ENCODE peak calls at places on chromosomes 6 and 20, in five cellular contexts. D, U, Y, V and H are unnamed samples.
A peak's percentile ranks its signal among the peaks of the same experiment; 100 is the strongest.

GRCh38 chr20:63471719-63472158 is 716 bp downstream of the KCNQ2 start:
- DNase-seq in U (no peak), D (no peak), V (no peak), Y (no peak), H (peak; percentile 26)

GRCh38 chr6:136753624-136754023 is 38.7 kb downstream of the MAP3K5 start:
- DNase-seq in U (no peak), D (no peak), Y (no peak), V (no peak), H (no peak)

GRCh38 chr6:69863766-69864165 is 2.6 kb upstream of the COL19A1 start:
- DNase-seq in U (no peak), Y (no peak), D (no peak), V (no peak), H (no peak)

GRCh38 chr6:56684342-56685101 is 41.8 kb upstream of the DST start:
- DNase-seq in Y (no peak), D (no peak), V (no peak), U (no peak), H (no peak)

GRCh38 chr6:158737710-158738615 is 81.2 kb downstream of the EZR start:
- DNase-seq in Y (no peak), V (no peak), D (peak; percentile 65), U (no peak), H (no peak)

GRCh38 chr6:170173416-170173990 is 117.4 kb downstream of the DLL1 start:
- DNase-seq in D (no peak), V (no peak), U (no peak), Y (no peak), H (no peak)

GRCh38 chr6:95923518-95923917 is 92.3 kb upstream of the FUT9 start:
- DNase-seq in D (no peak), V (no peak), U (no peak), Y (peak; percentile 39), H (peak; percentile 44)

GRCh38 chr6:90368601-90369000 is 72.0 kb upstream of the BACH2 start:
- DNase-seq in U (no peak), V (no peak), D (peak; percentile 79), Y (no peak), H (no peak)

GRCh38 chr20:61813791-61814190 is 251.9 kb downstream of the TAF4 start:
- DNase-seq in V (no peak), U (no peak), D (no peak), Y (no peak), H (no peak)

GRCh38 chr6:127366281-127367022 is 23.0 kb upstream of the ECHDC1 start:
- DNase-seq in Y (peak; percentile 53), U (peak; percentile 92), D (peak; percentile 98), V (no peak), H (peak; percentile 87)

GRCh38 chr6:118918326-118918725 is 16.6 kb downstream of the MCM9 start:
- DNase-seq in Y (no peak), V (no peak), U (no peak), D (peak; percentile 34), H (no peak)

GRCh38 chr20:62361799-62362589 is 5.1 kb downstream of the LAMA5 start:
- DNase-seq in V (no peak), U (no peak), Y (peak; percentile 96), D (no peak), H (peak; percentile 96)

GRCh38 chr6:22596011-22596410 is 26.6 kb downstream of the HDGFL1 start:
- DNase-seq in U (no peak), V (no peak), D (peak; percentile 61), Y (no peak), H (no peak)
- H3K4me2 ChIP-seq in U (no peak overlapping the region), V (no peak overlapping the region), D (no peak overlapping the region), Y (no peak overlapping the region), H (no peak overlapping the region)

GRCh38 chr6:160363016-160363996 is 15.1 kb downstream of the SLC22A3 start:
- DNase-seq in D (no peak), V (no peak), U (no peak), Y (no peak), H (no peak)
- H4K8ac ChIP-seq in D (no peak overlapping the region), V (peak overlapping the region; percentile 23), U (no peak overlapping the region), Y (no peak overlapping the region), H (no peak overlapping the region)

GRCh38 chr6:34465551-34466241 is at the start of gene PACSIN1:
- DNase-seq in V (peak; percentile 35), Y (peak; percentile 82), D (no peak), U (no peak), H (peak; percentile 70)
- H3K4me2 ChIP-seq in V (peak within 1 kb of the TSS; percentile 94), Y (peak within 1 kb of the TSS; percentile 85), D (peak within 1 kb of the TSS; percentile 85), U (peak within 1 kb of the TSS; percentile 95), H (peak within 1 kb of the TSS; percentile 45)

DNA sequence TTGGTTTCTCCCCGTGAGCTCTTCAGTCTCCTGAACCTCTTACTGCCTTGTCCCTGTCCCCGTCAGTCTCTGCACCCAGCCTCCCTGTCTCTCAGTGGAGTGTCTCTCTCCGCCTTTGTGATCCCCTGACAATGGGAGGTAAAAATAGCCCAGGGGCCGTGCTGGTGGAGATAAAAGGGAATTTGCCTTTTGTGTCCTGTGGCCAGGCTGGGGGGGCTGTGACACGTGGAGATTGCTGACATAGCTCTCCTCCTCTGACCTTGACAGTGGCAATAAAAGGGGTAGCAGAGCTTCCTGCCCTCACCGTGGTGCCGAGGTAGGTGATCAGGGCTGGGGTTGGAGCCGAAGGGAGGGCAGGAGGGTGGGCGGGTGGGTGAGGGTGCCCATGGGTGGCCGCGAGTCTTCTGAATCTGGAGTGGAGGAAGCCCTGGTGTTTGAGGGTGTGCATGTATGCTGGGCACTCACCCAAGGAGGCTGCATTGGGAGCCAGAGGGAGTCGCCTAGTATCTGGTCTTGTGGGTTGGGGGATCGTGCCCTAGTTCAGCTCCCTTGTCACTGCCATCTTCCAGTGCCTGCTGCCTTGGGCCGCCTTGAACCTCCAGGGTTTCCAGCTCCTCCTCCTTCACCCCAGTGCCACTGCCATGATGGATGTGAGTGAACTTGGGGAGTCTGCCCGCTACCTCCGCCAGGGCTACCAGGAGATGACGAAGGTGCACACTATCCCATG is 21.9 kb downstream of the MYH7B start:
- DNase-seq in V (no peak), D (no peak), Y (no peak), U (no peak), H (peak; percentile 74)
- H4K8ac ChIP-seq in V (no peak overlapping the region), D (no peak overlapping the region), Y (no peak overlapping the region), U (no peak overlapping the region), H (no peak overlapping the region)

GRCh38 chr6:35600659-35601125 is 88.0 kb upstream of the TULP1 start:
- DNase-seq in D (no peak), Y (no peak), U (peak; percentile 37), V (no peak), H (no peak)
- H3K4me2 ChIP-seq in D (no peak overlapping the region), Y (no peak overlapping the region), U (no peak overlapping the region), V (no peak overlapping the region), H (no peak overlapping the region)

GRCh38 chr20:48308232-48308781 is 519.5 kb downstream of the PREX1 start:
- DNase-seq in V (no peak), D (no peak), U (no peak), Y (no peak), H (no peak)

GRCh38 chr20:48313346-48313745 is 514.5 kb downstream of the PREX1 start:
- DNase-seq in D (no peak), Y (no peak), V (no peak), U (peak; percentile 17), H (no peak)

GRCh38 chr20:48309293-48309692 is 518.5 kb downstream of the PREX1 start:
- DNase-seq in Y (no peak), U (no peak), D (no peak), V (no peak), H (no peak)

GRCh38 chr20:48308882-48309281 is 518.9 kb downstream of the PREX1 start:
- DNase-seq in U (no peak), V (no peak), Y (no peak), D (no peak), H (peak; percentile 94)

GRCh38 chr20:48310312-48310711 is 517.5 kb downstream of the PREX1 start:
- DNase-seq in V (no peak), D (no peak), U (no peak), Y (no peak), H (no peak)
- H4K8ac ChIP-seq in V (no peak overlapping the region), D (no peak overlapping the region), U (no peak overlapping the region), Y (no peak overlapping the region), H (no peak overlapping the region)